ENCODE peak calls at places on chromosomes 1 and 21, in five cellular contexts. W, N, M, P and F are unnamed samples.

GRCh38 chr1:107640207-107640606 is 324.8 kb downstream of the VAV3 start:
- DNase-seq in W (no peak), N (no peak), M (no peak), P (no peak), F (no peak)

GRCh38 chr1:68111804-68112436 is 61.5 kb upstream of the DIRAS3 start:
- DNase-seq in W (peak), N (peak), M (no peak), P (peak), F (peak)

GRCh38 chr1:160519542-160520435 is 3.3 kb downstream of the SLAMF6 start:
- DNase-seq in W (no peak), N (no peak), M (peak), P (no peak), F (no peak)

GRCh38 chr21:20639026-20639425 is 359.2 kb upstream of the NCAM2 start:
- DNase-seq in W (no peak), N (no peak), M (no peak), P (no peak), F (no peak)

GRCh38 chr1:87084247-87084836 is 169.9 kb downstream of the HS2ST1 start:
- DNase-seq in W (no peak), N (peak), M (peak), P (no peak), F (peak)

GRCh38 chr1:12138196-12139183 is 28.3 kb upstream of the TNFRSF1B start:
- DNase-seq in W (no peak), N (no peak), M (no peak), P (no peak), F (no peak)

GRCh38 chr1:246569248-246570238 is 3.3 kb downstream of the CNST start:
- DNase-seq in W (no peak), N (no peak), M (no peak), P (no peak), F (no peak)

GRCh38 chr1:66239834-66240233 is 294.1 kb upstream of the SGIP1 start:
- DNase-seq in W (no peak), N (no peak), M (peak), P (no peak), F (no peak)

GRCh38 chr1:157272899-157273774 is 134.9 kb upstream of the ETV3 start:
- DNase-seq in W (no peak), N (no peak), M (no peak), P (no peak), F (no peak)

GRCh38 chr1:29482991-29483390 is 246.7 kb downstream of the PTPRU start:
- DNase-seq in W (no peak), N (no peak), M (no peak), P (no peak), F (no peak)

GRCh38 chr1:97050501-97050900 is 328.9 kb downstream of the PTBP2 start:
- DNase-seq in W (no peak), N (no peak), M (peak), P (no peak), F (peak)

GRCh38 chr1:50976890-50977574 is 7.0 kb downstream of the CDKN2C start:
- DNase-seq in W (peak), N (no peak), M (peak), P (no peak), F (no peak)

GRCh38 chr1:109977225-109977624 is 7.3 kb upstream of the AHCYL1 start:
- DNase-seq in W (no peak), N (no peak), M (no peak), P (no peak), F (no peak)

GRCh38 chr1:118871510-118872240 is 116.5 kb downstream of the TBX15 start:
- DNase-seq in W (no peak), N (no peak), M (no peak), P (no peak), F (no peak)

GRCh38 chr1:15070145-15070748 is 83.3 kb upstream of the TMEM51 start:
- DNase-seq in W (no peak), N (no peak), M (no peak), P (no peak), F (no peak)

GRCh38 chr1:208907785-208908184 is 663.6 kb upstream of the PLXNA2 start:
- DNase-seq in W (no peak), N (no peak), M (no peak), P (no peak), F (no peak)

GRCh38 chr1:241611063-241611462 is 29.1 kb downstream of the CHML start:
- DNase-seq in W (peak), N (peak), M (peak), P (no peak), F (peak)

GRCh38 chr21:42360317-42360716 is 6.0 kb downstream of the TFF1 start:
- DNase-seq in W (no peak), N (no peak), M (peak), P (no peak), F (no peak)

GRCh38 chr21:33769057-33769456 is 126.8 kb downstream of the ITSN1 start:
- DNase-seq in W (no peak), N (no peak), M (no peak), P (no peak), F (no peak)

GRCh38 chr1:67390041-67390887 is 39.9 kb downstream of the SERBP1 start:
- DNase-seq in W (no peak), N (peak), M (no peak), P (no peak), F (peak)

GRCh38 chr1:182599339-182599738 is 4.8 kb downstream of the RGS16 start:
- DNase-seq in W (no peak), N (no peak), M (peak), P (no peak), F (no peak)

GRCh38 chr1:170623171-170623570 is 40.8 kb upstream of the PRRX1 start:
- DNase-seq in W (no peak), N (peak), M (no peak), P (no peak), F (peak)

GRCh38 chr1:58991305-58991704 is 207.5 kb upstream of the JUN start:
- DNase-seq in W (no peak), N (no peak), M (peak), P (no peak), F (no peak)

GRCh38 chr1:116453906-116454305 is 80.9 kb downstream of the ATP1A1 start:
- DNase-seq in W (no peak), N (no peak), M (no peak), P (no peak), F (no peak)

GRCh38 chr1:61109158-61109557 is 26.8 kb downstream of the NFIA start:
- DNase-seq in W (no peak), N (no peak), M (no peak), P (no peak), F (no peak)

GRCh38 chr1:15213333-15213732 is 33.7 kb upstream of the FHAD1 start:
- DNase-seq in W (no peak), N (peak), M (no peak), P (no peak), F (no peak)

GRCh38 chr1:1217621-1218523 is 3.9 kb upstream of the TNFRSF4 start:
- DNase-seq in W (no peak), N (no peak), M (no peak), P (peak), F (no peak)

GRCh38 chr1:210222288-210223006 is 10.1 kb upstream of the SERTAD4 start:
- DNase-seq in W (peak), N (no peak), M (no peak), P (no peak), F (no peak)

GRCh38 chr1:11930571-11931445 is 3.7 kb upstream of the PLOD1 start:
- DNase-seq in W (no peak), N (no peak), M (no peak), P (no peak), F (no peak)

GRCh38 chr1:184986250-184986649 is 11.9 kb upstream of the NIBAN1 start:
- DNase-seq in W (no peak), N (no peak), M (no peak), P (no peak), F (no peak)

GRCh38 chr1:153401461-153401860 is 10.6 kb upstream of the S100A8 start:
- DNase-seq in W (no peak), N (no peak), M (no peak), P (no peak), F (no peak)

GRCh38 chr1:16175610-16176553 is 20.0 kb upstream of the EPHA2 start:
- DNase-seq in W (peak), N (peak), M (no peak), P (peak), F (peak)

GRCh38 chr1:25116832-25117231 is 115.5 kb downstream of the SYF2 start:
- DNase-seq in W (no peak), N (no peak), M (no peak), P (no peak), F (no peak)

GRCh38 chr1:25112400-25112799 is 119.9 kb downstream of the SYF2 start:
- DNase-seq in W (no peak), N (no peak), M (no peak), P (no peak), F (no peak)

GRCh38 chr1:25120286-25120685 is 112.0 kb downstream of the SYF2 start:
- DNase-seq in W (no peak), N (no peak), M (no peak), P (no peak), F (no peak)

GRCh38 chr1:25118554-25118953 is 113.7 kb downstream of the SYF2 start:
- DNase-seq in W (no peak), N (no peak), M (no peak), P (no peak), F (no peak)

GRCh38 chr1:25117233-25117823 is 115.0 kb downstream of the SYF2 start:
- DNase-seq in W (no peak), N (no peak), M (peak), P (no peak), F (no peak)
- TF ChIP-seq CTCF in W (peak), N (no peak), M (peak), P (no peak), F (no peak)

GRCh38 chr1:19975423-19976193 is 3.8 kb downstream of the PLA2G2A start:
- DNase-seq in W (no peak), N (no peak), M (no peak), P (no peak), F (no peak)
- H3K4me3 ChIP-seq in W (no peak), N (no peak), M (no peak), P (no peak), F (no peak)

GRCh38 chr1:82086739-82087138 is 286.0 kb downstream of the ADGRL2 start:
- DNase-seq in W (no peak), N (no peak), M (no peak), P (no peak), F (no peak)

GRCh38 chr1:82091729-82092128 is 291.0 kb downstream of the ADGRL2 start:
- DNase-seq in W (no peak), N (no peak), M (no peak), P (no peak), F (no peak)

GRCh38 chr1:82094136-82094535 is 293.4 kb downstream of the ADGRL2 start:
- DNase-seq in W (no peak), N (no peak), M (no peak), P (no peak), F (no peak)

GRCh38 chr1:82091274-82091673 is 290.5 kb downstream of the ADGRL2 start:
- DNase-seq in W (no peak), N (no peak), M (no peak), P (no peak), F (no peak)

GRCh38 chr1:82090104-82090503 is 289.4 kb downstream of the ADGRL2 start:
- DNase-seq in W (no peak), N (no peak), M (no peak), P (no peak), F (no peak)
- TF ChIP-seq CTCF in W (no peak), N (peak), M (peak), P (no peak), F (peak)

DNA sequence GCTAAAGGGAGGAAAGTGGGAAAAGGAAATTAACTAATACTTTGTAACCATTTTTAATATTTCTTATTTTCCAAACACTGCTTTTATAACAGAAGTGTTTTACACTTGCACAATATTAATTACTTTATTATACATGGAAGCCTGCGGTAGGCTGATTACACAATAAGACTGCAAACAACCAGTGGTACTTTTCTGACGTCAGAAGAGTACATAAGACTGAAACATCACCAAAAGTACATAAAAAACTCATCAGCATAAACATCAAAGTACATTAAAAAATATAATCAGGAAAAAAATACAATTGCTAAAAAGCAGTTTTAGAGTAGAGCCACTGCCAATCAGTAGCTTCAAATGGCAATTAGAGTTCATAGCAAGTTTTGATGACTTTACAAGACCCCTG is 4.6 kb downstream of the ZNF281 start:
- DNase-seq in W (no peak), N (no peak), M (no peak), P (no peak), F (no peak)
- H3K4me3 ChIP-seq in W (no peak), N (no peak), M (peak), P (peak), F (no peak)

GRCh38 chr1:84998642-84999280 is 1.8 kb upstream of the MCOLN2 start:
- DNase-seq in W (peak), N (peak), M (peak), P (no peak), F (peak)
- TF ChIP-seq CTCF in W (no peak), N (no peak), M (peak), P (no peak), F (no peak)

GRCh38 chr1:203351037-203351625 is at the start of gene FMOD:
- DNase-seq in W (no peak), N (no peak), M (peak), P (no peak), F (no peak)

GRCh38 chr1:203346755-203347102 is 4.2 kb downstream of the FMOD start:
- DNase-seq in W (no peak), N (no peak), M (no peak), P (no peak), F (no peak)

GRCh38 chr1:203353486-203353885 is 2.6 kb upstream of the FMOD start:
- DNase-seq in W (no peak), N (no peak), M (no peak), P (no peak), F (no peak)

GRCh38 chr1:203349166-203349565 is 1.8 kb downstream of the FMOD start:
- DNase-seq in W (no peak), N (no peak), M (no peak), P (no peak), F (no peak)

GRCh38 chr1:203349757-203350522 is 982 bp downstream of the FMOD start:
- DNase-seq in W (no peak), N (no peak), M (no peak), P (peak), F (no peak)
- H3K4me3 ChIP-seq in W (peak), N (no peak), M (no peak), P (no peak), F (no peak)

GRCh38 chr1:180269848-180270766 is 40.0 kb downstream of the LHX4 start:
- DNase-seq in W (no peak), N (no peak), M (no peak), P (no peak), F (no peak)
- TF ChIP-seq CTCF in W (no peak), N (peak), M (no peak), P (peak), F (peak)